ENCODE peak calls at places on chromosomes 13 and 19, in five cellular contexts. Z is psoas muscle, O is right lobe of liver, V is HCT116, H is astrocyte of the spinal cord. K is an unnamed sample.

GRCh38 chr19:17107546-17108452 is 32.2 kb downstream of the MYO9B start:
- DNase-seq in Z (peak; percentile 92), O (peak; percentile 70), V (peak; percentile 84), H (peak; percentile 99), K (peak; percentile 99)

GRCh38 chr19:11418518-11419506 is at the start of gene RGL3:
- DNase-seq in Z (peak; percentile 69), O (peak; percentile 77), V (no peak), H (no peak), K (no peak)

GRCh38 chr19:41902594-41902993 is 19.6 kb downstream of the ARHGEF1 start:
- DNase-seq in Z (no peak), O (no peak), V (no peak), H (no peak), K (no peak)

GRCh38 chr19:10965398-10965797 is 4.6 kb downstream of the SMARCA4 start:
- DNase-seq in Z (no peak), O (no peak), V (no peak), H (no peak), K (no peak)

GRCh38 chr13:99028890-99029289 is 51.0 kb upstream of the DOCK9 start:
- DNase-seq in Z (no peak), O (no peak), V (no peak), H (no peak), K (peak; percentile 46)

GRCh38 chr13:112057434-112057735 is 9.6 kb upstream of the SOX1 start:
- DNase-seq in Z (no peak), O (no peak), V (no peak), H (no peak), K (no peak)

GRCh38 chr19:42129399-42130253 is 2.6 kb downstream of the POU2F2 start:
- DNase-seq in Z (peak; percentile 61), O (no peak), V (no peak), H (no peak), K (no peak)

GRCh38 chr19:33064117-33064777 is 441 bp downstream of the RHPN2 start:
- DNase-seq in Z (no peak), O (peak; percentile 77), V (no peak), H (no peak), K (no peak)

GRCh38 chr13:85729296-85729695 is 69.9 kb downstream of the SLITRK6 start:
- DNase-seq in Z (no peak), O (no peak), V (no peak), H (peak; percentile 28), K (peak; percentile 33)

GRCh38 chr19:50759886-50760285 is 10.4 kb upstream of the GPR32 start:
- DNase-seq in Z (no peak), O (no peak), V (peak; percentile 69), H (no peak), K (peak; percentile 75)

GRCh38 chr19:49567722-49568454 is 12.5 kb downstream of the NOSIP start:
- DNase-seq in Z (no peak), O (no peak), V (no peak), H (peak; percentile 15), K (no peak)

GRCh38 chr19:35240322-35240721 is 8.5 kb upstream of the LSR start:
- DNase-seq in Z (no peak), O (no peak), V (no peak), H (no peak), K (no peak)

GRCh38 chr19:5966215-5966614 is 11.7 kb downstream of the RANBP3 start:
- DNase-seq in Z (no peak), O (no peak), V (no peak), H (no peak), K (no peak)

GRCh38 chr13:103291693-103292572 is 225.7 kb upstream of the SLC10A2 start:
- DNase-seq in Z (no peak), O (no peak), V (no peak), H (peak; percentile 29), K (no peak)

GRCh38 chr19:19059837-19060611 is 3.8 kb upstream of the SLC25A42 start:
- DNase-seq in Z (no peak), O (no peak), V (no peak), H (no peak), K (no peak)

GRCh38 chr13:50740052-50740741 is 103.3 kb downstream of the DLEU7 start:
- DNase-seq in Z (no peak), O (no peak), V (no peak), H (peak; percentile 39), K (no peak)

GRCh38 chr19:6015841-6016545 is 38.1 kb upstream of the RANBP3 start:
- DNase-seq in Z (peak; percentile 19), O (peak; percentile 10), V (no peak), H (no peak), K (no peak)

K was measured in HT1080.